ENCODE peak calls at places on chromosomes 11 and 22, in eight cellular contexts. Q, F, R, G, T, S, D and N are unnamed samples.

GRCh38 chr22:44363214-44363979 is 50.6 kb upstream of the SHISAL1 start:
- DNase-seq in Q (no peak), F (no peak), R (no peak), G (peak), T (no peak), S (no peak), D (no peak), N (no peak)

GRCh38 chr11:14110629-14111028 is 148.1 kb downstream of the SPON1 start:
- DNase-seq in Q (no peak), F (no peak), R (no peak), G (no peak), T (no peak), S (no peak), D (no peak), N (no peak)

GRCh38 chr11:58028687-58029411 is 1.9 kb upstream of the OR6Q1 start:
- DNase-seq in Q (no peak), F (no peak), R (no peak), G (no peak), T (no peak), S (no peak), D (no peak), N (no peak)

GRCh38 chr22:23783496-23784167 is 3.1 kb upstream of the SMARCB1 start:
- DNase-seq in Q (no peak), F (no peak), R (no peak), G (no peak), T (no peak), S (no peak), D (no peak), N (no peak)

GRCh38 chr11:121586727-121587126 is 134.0 kb upstream of the SORL1-AS1 start:
- DNase-seq in Q (no peak), F (no peak), R (no peak), G (no peak), T (no peak), S (no peak), D (no peak), N (no peak)

GRCh38 chr11:29328961-29329441 is 687.8 kb downstream of the KCNA4 start:
- DNase-seq in Q (no peak), F (no peak), R (no peak), G (no peak), T (peak), S (no peak), D (no peak), N (no peak)

GRCh38 chr11:123800041-123800440 is 6.1 kb downstream of the OR6M1 start:
- DNase-seq in Q (no peak), F (no peak), R (no peak), G (no peak), T (peak), S (no peak), D (no peak), N (no peak)

GRCh38 chr11:35990170-35990569 is 46.3 kb downstream of the LDLRAD3 start:
- DNase-seq in Q (no peak), F (no peak), R (no peak), G (no peak), T (no peak), S (no peak), D (no peak), N (no peak)

GRCh38 chr11:68106165-68106940 is 14.8 kb downstream of the CHKA start:
- DNase-seq in Q (no peak), F (no peak), R (no peak), G (no peak), T (no peak), S (no peak), D (no peak), N (no peak)

GRCh38 chr22:27416553-27417427 is 384.8 kb downstream of the MN1 start:
- DNase-seq in Q (no peak), F (no peak), R (no peak), G (no peak), T (no peak), S (no peak), D (no peak), N (no peak)